ENCODE peak calls at places on chromosome 2, in five cellular contexts. S, Q, Z, X and P are unnamed samples.

GRCh38 chr2:138277062-138277461 is 224.5 kb upstream of the SPOPL start:
- DNase-seq in S (no peak), Q (no peak), Z (peak), X (no peak), P (no peak)

GRCh38 chr2:226791056-226791486 is 8.5 kb downstream of the IRS1 start:
- DNase-seq in X (no peak), Z (no peak), Q (no peak), S (peak), P (no peak)

GRCh38 chr2:218569661-218570500 is 1.2 kb downstream of the CNOT9 start:
- DNase-seq in Z (peak), S (no peak), X (no peak), Q (no peak), P (no peak)

GRCh38 chr2:170235860-170236638 is 58.1 kb downstream of the MYO3B start:
- DNase-seq in Z (peak), X (peak), Q (no peak), S (no peak), P (peak)

GRCh38 chr2:203789613-203790012 is 78.0 kb upstream of the CTLA4 start:
- DNase-seq in Z (no peak), Q (no peak), X (no peak), S (no peak), P (no peak)

GRCh38 chr2:197867630-197868029 is 63.2 kb downstream of the PLCL1 start:
- DNase-seq in S (no peak), Q (no peak), Z (no peak), X (peak), P (no peak)

GRCh38 chr2:149329470-149330126 is 789 bp upstream of the LYPD6 start:
- DNase-seq in Q (no peak), Z (peak), X (no peak), S (no peak), P (peak)

GRCh38 chr2:223494496-223494895 is 107.7 kb downstream of the SCG2 start:
- DNase-seq in S (no peak), X (no peak), Z (no peak), Q (no peak), P (no peak)

GRCh38 chr2:146734042-146734715 is 1110.7 kb upstream of the ACVR2A start:
- DNase-seq in S (peak), Q (no peak), X (peak), Z (peak), P (peak)

GRCh38 chr2:203997481-203997880 is 60.9 kb downstream of the ICOS start:
- DNase-seq in Z (no peak), S (no peak), Q (no peak), X (no peak), P (no peak)

GRCh38 chr2:60456115-60456770 is 97.2 kb downstream of the BCL11A start:
- DNase-seq in Q (no peak), S (no peak), X (no peak), Z (peak), P (no peak)
- TF ChIP-seq CTCF in Q (no peak), S (no peak), X (no peak), Z (no peak), P (peak)

GRCh38 chr2:104468846-104469245 is 385.1 kb upstream of the POU3F3 start:
- DNase-seq in Z (no peak), Q (no peak), S (no peak), X (no peak), P (no peak)

GRCh38 chr2:104465978-104466377 is 387.9 kb upstream of the POU3F3 start:
- DNase-seq in Z (no peak), Q (no peak), X (no peak), S (no peak), P (no peak)
- TF ChIP-seq SP1 in Z (no peak), Q (no peak), X (no peak), S (no peak), P (no peak)

GRCh38 chr2:144453039-144453336 is 66.9 kb downstream of the ZEB2 start:
- DNase-seq in Z (no peak), X (no peak), Q (no peak), S (no peak), P (no peak)
- H3K4me3 ChIP-seq in Z (no peak), X (no peak), Q (no peak), S (no peak), P (no peak)

GRCh38 chr2:235171511-235172130 is 219.8 kb downstream of the SH3BP4 start:
- DNase-seq in Q (no peak), X (no peak), Z (no peak), S (no peak), P (no peak)

GRCh38 chr2:235165631-235166030 is 213.8 kb downstream of the SH3BP4 start:
- DNase-seq in X (no peak), Q (no peak), Z (no peak), S (no peak), P (no peak)

GRCh38 chr2:235170016-235170415 is 218.2 kb downstream of the SH3BP4 start:
- DNase-seq in Z (no peak), X (no peak), Q (no peak), S (no peak), P (no peak)

GRCh38 chr2:235168174-235168979 is 216.6 kb downstream of the SH3BP4 start:
- DNase-seq in Q (no peak), Z (no peak), S (no peak), X (no peak), P (no peak)

GRCh38 chr2:235170536-235171510 is 219.0 kb downstream of the SH3BP4 start:
- DNase-seq in S (no peak), X (no peak), Z (no peak), Q (peak), P (peak)
- TF ChIP-seq CTCF in S (no peak), X (no peak), Z (no peak), Q (no peak), P (no peak)

GRCh38 chr2:44549856-44550255 is 188.1 kb downstream of the CAMKMT start:
- DNase-seq in Z (no peak), X (no peak), Q (no peak), S (no peak), P (no peak)
- TF ChIP-seq SP1 in Z (no peak), X (no peak), Q (no peak), S (no peak), P (no peak)

DNA sequence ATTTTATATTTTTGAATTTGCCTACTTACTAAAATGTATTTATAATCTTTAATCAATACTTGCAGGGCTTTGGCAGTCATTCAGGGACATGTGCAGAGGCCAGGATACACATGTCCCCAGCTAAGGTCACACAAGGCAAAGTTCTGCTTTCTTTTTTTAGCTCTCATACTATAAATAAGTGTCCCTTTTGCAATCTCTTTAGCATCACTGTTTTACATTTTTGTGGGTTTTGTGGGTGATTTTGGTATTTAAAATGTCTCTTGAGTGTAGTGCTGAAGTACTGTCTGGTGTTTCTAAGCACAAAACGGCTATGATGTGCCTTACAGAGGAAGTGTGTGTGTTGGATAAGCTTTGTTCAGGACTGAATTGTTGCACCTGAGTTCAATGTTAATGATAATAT is 309.0 kb upstream of the GULP1 start:
- DNase-seq in Q (no peak), S (peak), X (no peak), Z (no peak), P (no peak)
- H3K4me3 ChIP-seq in Q (no peak), S (no peak), X (no peak), Z (no peak), P (no peak)

DNA sequence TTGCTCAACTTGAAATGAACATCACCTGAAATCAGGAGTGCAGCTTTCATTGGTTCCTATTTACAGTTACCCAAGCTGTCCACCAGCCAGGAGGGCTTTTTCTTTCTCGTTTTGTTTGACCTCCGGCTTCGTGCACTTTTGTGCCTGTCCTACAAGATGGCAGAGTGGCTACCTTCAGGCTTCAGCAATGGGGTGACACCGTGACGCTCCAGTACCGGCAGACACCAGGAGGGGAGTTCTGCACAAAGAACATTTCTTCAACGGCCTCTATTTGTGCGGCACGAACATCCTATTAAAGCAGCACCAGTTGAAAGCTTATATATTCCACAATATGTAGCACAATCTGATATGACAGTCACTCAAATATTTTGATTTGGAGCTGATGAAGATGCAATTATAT is 18.3 kb downstream of the RNASEH1 start:
- DNase-seq in Z (no peak), Q (no peak), X (peak), S (no peak), P (no peak)
- TF ChIP-seq CTCF in Z (no peak), Q (no peak), X (no peak), S (no peak), P (peak)

GRCh38 chr2:157480182-157480961 is 36.5 kb upstream of the CYTIP start:
- DNase-seq in Q (no peak), S (no peak), X (no peak), Z (no peak), P (no peak)
- TF ChIP-seq SP1 in Q (no peak), S (no peak), X (no peak), Z (no peak), P (no peak)

GRCh38 chr2:120441351-120441700 is 95.4 kb downstream of the INHBB start:
- DNase-seq in Z (no peak), X (no peak), S (no peak), Q (no peak), P (no peak)

GRCh38 chr2:120442923-120443571 is 97.1 kb downstream of the INHBB start:
- DNase-seq in S (no peak), X (peak), Q (peak), Z (no peak), P (peak)

GRCh38 chr2:120440521-120441350 is 94.8 kb downstream of the INHBB start:
- DNase-seq in S (no peak), X (no peak), Q (no peak), Z (no peak), P (no peak)

GRCh38 chr2:120442541-120442922 is 96.6 kb downstream of the INHBB start:
- DNase-seq in Q (no peak), S (no peak), X (no peak), Z (no peak), P (no peak)

DNA sequence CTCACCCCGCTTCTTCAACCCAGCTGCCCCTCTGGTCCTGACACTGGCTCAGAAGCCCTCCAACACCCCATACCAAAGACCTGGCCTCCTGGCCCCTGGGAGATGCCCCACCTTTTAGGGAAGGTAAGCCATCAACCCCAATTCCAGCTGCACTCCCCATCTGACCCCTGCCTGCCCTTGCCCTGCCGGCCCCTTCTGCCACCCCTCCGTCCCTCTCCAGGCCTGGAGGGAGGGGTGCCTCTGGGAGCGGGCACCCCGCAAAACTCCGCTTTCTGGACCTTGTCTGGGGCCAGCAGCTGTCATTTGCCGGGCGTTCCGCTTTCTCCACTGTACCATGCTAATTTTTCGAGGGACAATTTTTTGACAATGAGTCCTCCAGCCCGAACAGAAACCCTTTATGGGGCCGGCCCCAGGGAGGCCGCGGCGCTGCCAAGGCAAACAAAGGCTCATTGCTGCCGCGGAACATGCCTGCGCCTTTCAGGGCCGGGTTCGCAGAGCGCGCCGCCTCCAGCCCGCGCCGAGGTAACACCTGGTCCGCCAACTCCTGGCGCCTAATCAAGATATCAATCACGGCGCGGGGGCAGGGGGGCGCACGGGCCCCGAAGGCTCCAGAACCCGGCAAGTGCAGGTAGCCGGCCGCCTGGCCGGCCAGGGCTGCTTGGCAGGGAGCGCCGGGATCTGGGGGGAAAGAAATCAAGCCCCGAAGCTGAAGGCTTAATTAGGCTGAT is 96.0 kb downstream of the INHBB start:
- DNase-seq in S (no peak), Z (peak), X (no peak), Q (no peak), P (no peak)
- H3K4me3 ChIP-seq in S (no peak), Z (no peak), X (no peak), Q (peak), P (peak)